ENCODE peak calls at places on chromosomes 4 and X, in six cellular contexts. X is AG04450, U is heart left ventricle, S is heart right ventricle, C is type B pancreatic cell, J is fibroblast of lung. M is an unnamed sample.

GRCh38 chrX:119549327-119550016 is 15.7 kb downstream of the STEEP1 start:
- DNase-seq in X (no peak), U (no peak), S (no peak), C (no peak), J (no peak), M (no peak)

GRCh38 chr4:57270350-57270749 is 160.2 kb upstream of the IGFBP7 start:
- DNase-seq in X (no peak), U (peak; percentile 68), S (peak; percentile 69), C (no peak), J (no peak), M (no peak)

GRCh38 chr4:168755643-168756482 is 254.2 kb downstream of the CBR4 start:
- DNase-seq in X (no peak), U (no peak), S (no peak), C (no peak), J (peak; percentile 45), M (peak; percentile 28)

GRCh38 chr4:7398788-7399432 is 35.8 kb downstream of the PSAPL1 start:
- DNase-seq in X (no peak), U (no peak), S (no peak), C (no peak), J (no peak), M (no peak)

GRCh38 chr4:105186701-105187158 is 40.1 kb downstream of the TET2 start:
- DNase-seq in X (no peak), U (no peak), S (no peak), C (no peak), J (peak; percentile 75), M (peak; percentile 50)

GRCh38 chr4:17758459-17758858 is 23.0 kb downstream of the FAM184B start:
- DNase-seq in X (no peak), U (no peak), S (no peak), C (no peak), J (no peak), M (no peak)

GRCh38 chr4:13215560-13215959 is 268.6 kb downstream of the RAB28 start:
- DNase-seq in X (no peak), U (no peak), S (no peak), C (no peak), J (no peak), M (no peak)

GRCh38 chr4:89254847-89255246 is 52.8 kb downstream of the GPRIN3 start:
- DNase-seq in X (no peak), U (no peak), S (no peak), C (no peak), J (peak; percentile 3), M (peak; percentile 13)

GRCh38 chrX:22192419-22193086 is 80.2 kb upstream of the CBLL2 start:
- DNase-seq in X (peak; percentile 8), U (peak; percentile 37), S (peak; percentile 21), C (no peak), J (peak; percentile 32), M (peak; percentile 37)

GRCh38 chr4:82842593-82842992 is 44.0 kb upstream of the SCD5 start:
- DNase-seq in X (no peak), U (no peak), S (no peak), C (no peak), J (no peak), M (peak; percentile 18)

GRCh38 chr4:24988776-24989175 is 42.0 kb downstream of the LGI2 start:
- DNase-seq in X (no peak), U (no peak), S (no peak), C (no peak), J (peak; percentile 32), M (peak; percentile 66)
- TF ChIP-seq CTCF in X (peak; percentile 66), U (peak; percentile 12), S (peak; percentile 48), C (peak; percentile 57), J (peak; percentile 69), M (peak; percentile 78)

GRCh38 chrX:97452283-97452682 is 568.6 kb downstream of the RPA4 start:
- DNase-seq in X (no peak), U (no peak), S (no peak), C (no peak), J (no peak), M (no peak)

GRCh38 chrX:97446298-97446882 is 562.7 kb downstream of the RPA4 start:
- DNase-seq in X (no peak), U (no peak), S (no peak), C (no peak), J (peak; percentile 5), M (no peak)
- TF ChIP-seq CTCF in X (peak; percentile 37), U (no peak), S (no peak), C (peak; percentile 76), J (no peak), M (peak; percentile 70)

GRCh38 chr4:109931318-109931717 is 18.6 kb downstream of the EGF start:
- DNase-seq in X (no peak), U (no peak), S (no peak), C (no peak), J (no peak), M (no peak)
- TF ChIP-seq CTCF in X (no peak), U (no peak), S (no peak), C (no peak), J (no peak), M (peak; percentile 10)

GRCh38 chr4:155568641-155569040 is 98.0 kb upstream of the GUCY1A1 start:
- DNase-seq in X (no peak), U (no peak), S (no peak), C (no peak), J (no peak), M (no peak)

GRCh38 chr4:155570661-155571060 is 96.0 kb upstream of the GUCY1A1 start:
- DNase-seq in X (no peak), U (no peak), S (no peak), C (no peak), J (no peak), M (no peak)

GRCh38 chr4:155569471-155569870 is 97.2 kb upstream of the GUCY1A1 start:
- DNase-seq in X (no peak), U (no peak), S (no peak), C (no peak), J (no peak), M (no peak)

GRCh38 chr4:155571184-155571944 is 95.3 kb upstream of the GUCY1A1 start:
- DNase-seq in X (no peak), U (no peak), S (peak; percentile 35), C (no peak), J (no peak), M (no peak)

DNA sequence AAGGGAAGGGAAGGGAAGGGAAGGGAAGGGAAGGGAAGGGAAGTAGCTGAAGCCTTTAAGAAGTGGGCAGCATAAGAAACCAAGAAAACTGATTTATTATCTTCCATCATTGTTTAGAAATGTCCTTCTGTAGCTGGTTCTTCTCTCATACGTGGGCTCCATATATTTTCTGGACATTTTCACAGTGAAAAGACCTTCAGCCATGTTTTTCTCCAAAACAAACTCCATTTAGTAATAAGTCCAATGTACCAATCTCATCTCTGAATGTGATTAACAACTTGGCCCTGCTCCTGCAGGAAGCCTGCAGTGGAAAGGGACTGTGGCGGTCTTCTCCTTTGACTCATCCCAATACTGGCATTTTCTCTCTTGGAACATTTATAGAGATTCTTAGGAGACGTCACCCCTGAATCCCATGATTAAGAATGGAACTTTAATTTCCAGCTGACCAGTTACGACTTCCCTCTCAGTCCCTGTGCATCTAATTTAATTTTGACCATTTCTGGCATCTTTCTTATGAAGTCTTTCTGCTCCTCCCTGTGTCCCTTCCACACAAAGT is 96.6 kb upstream of the GUCY1A1 start:
- DNase-seq in X (no peak), U (no peak), S (no peak), C (no peak), J (peak; percentile 79), M (peak; percentile 46)
- TF ChIP-seq CTCF in X (no peak), U (no peak), S (no peak), C (no peak), J (no peak), M (no peak)

DNA sequence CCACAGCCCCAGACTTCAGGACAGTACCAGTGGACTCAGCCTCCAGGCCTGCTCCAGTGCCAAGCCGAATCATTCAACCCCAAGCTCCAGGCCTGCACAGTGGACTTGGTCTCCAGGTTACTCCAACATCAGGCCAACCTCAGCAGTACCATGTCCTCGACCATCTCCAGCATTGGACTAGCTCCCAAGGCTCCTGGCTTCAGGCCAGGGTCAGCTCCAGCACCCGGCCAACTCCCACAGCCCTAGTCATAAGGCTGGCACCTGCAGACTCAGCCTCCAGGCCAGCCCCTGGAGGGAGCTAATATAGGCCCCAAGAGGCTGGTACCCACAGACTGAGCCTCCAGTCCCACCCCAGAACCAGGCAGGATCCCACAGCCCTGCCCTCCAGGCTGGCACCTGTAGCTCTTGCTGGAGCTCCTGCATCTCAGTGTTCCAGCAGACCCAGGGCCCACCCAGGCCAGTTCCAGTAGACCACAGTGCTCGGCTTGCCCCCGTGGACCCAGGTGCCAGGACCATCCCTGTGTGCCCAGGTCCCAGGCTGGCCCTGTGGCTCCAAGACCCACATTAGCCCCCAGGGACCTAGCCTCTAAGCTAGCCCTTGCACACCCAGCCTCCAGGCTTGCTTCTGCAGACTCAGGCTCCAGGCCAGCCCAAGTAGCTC is 25.6 kb downstream of the ZMAT1 start:
- DNase-seq in X (no peak), U (no peak), S (no peak), C (no peak), J (no peak), M (no peak)
- TF ChIP-seq CTCF in X (no peak), U (no peak), S (no peak), C (no peak), J (no peak), M (no peak)

DNA sequence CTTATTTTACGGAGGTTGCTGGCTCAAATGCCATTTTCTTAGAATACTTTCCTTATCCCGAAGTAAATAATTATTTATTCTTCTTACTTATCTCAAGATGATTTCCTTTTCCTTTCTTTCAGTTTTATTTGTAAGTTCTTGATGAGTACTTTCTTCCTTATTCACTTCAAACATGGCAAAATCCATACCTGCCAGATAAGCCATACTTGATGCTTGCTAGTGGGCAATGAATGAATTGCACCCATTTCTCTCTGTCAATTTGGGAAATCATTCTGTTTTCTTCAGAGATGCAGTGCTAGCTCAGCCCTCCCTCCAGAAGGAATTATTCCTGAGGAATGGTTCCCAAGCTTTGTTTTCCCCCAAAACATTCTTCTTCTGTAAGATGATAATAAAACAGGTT is 598.3 kb downstream of the SPRY1 start:
- DNase-seq in X (no peak), U (no peak), S (no peak), C (no peak), J (peak; percentile 9), M (no peak)
- TF ChIP-seq CTCF in X (no peak), U (peak; percentile 21), S (no peak), C (peak; percentile 66), J (no peak), M (peak; percentile 67)

M was measured in HFFc6.